ENCODE peak calls at places on chromosomes 13 and 19, in seven cellular contexts. One of them, this sample, is unnamed.

GRCh38 chr19:39817888-39818561 is 15.9 kb downstream of the DYRK1B start:
- DNase-seq in NCI-H1092: no peak
- DNase-seq in DMS153: no peak
- DNase-seq in LHCN-M2: no peak
- DNase-seq in CD4-positive, alpha-beta T cell: no peak
- DNase-seq in activated CD4-positive, alpha-beta T cell treated with anti-CD3 and anti-CD28 coated beads for 1 hour: no peak
- DNase-seq in stimulated activated CD8-positive, alpha-beta memory T cell treated with anti-CD3 and anti-CD28 coated beads, Interleukin-12 subunit alpha, Interleukin-12 subunit beta, amount 100 ng/mL, for 1 hour: no peak
- DNase-seq in this sample: no peak

GRCh38 chr13:84098273-84098672 is 216.0 kb upstream of the SLITRK1 start:
- DNase-seq in LHCN-M2: no peak
- DNase-seq in stimulated activated CD8-positive, alpha-beta memory T cell treated with anti-CD3 and anti-CD28 coated beads, Interleukin-12 subunit alpha, Interleukin-12 subunit beta, amount 100 ng/mL, for 1 hour: no peak
- DNase-seq in DMS153: no peak
- DNase-seq in activated CD4-positive, alpha-beta T cell treated with anti-CD3 and anti-CD28 coated beads for 1 hour: no peak
- DNase-seq in NCI-H1092: no peak
- DNase-seq in CD4-positive, alpha-beta T cell: no peak
- DNase-seq in this sample: no peak

GRCh38 chr19:56162258-56162657 is 13.6 kb upstream of the GALP start:
- DNase-seq in activated CD4-positive, alpha-beta T cell treated with anti-CD3 and anti-CD28 coated beads for 1 hour: no peak
- DNase-seq in stimulated activated CD8-positive, alpha-beta memory T cell treated with anti-CD3 and anti-CD28 coated beads, Interleukin-12 subunit alpha, Interleukin-12 subunit beta, amount 100 ng/mL, for 1 hour: no peak
- DNase-seq in NCI-H1092: no peak
- DNase-seq in LHCN-M2: peak
- DNase-seq in CD4-positive, alpha-beta T cell: no peak
- DNase-seq in DMS153: no peak
- DNase-seq in this sample: no peak

GRCh38 chr13:42110410-42111155 is 62.1 kb downstream of the DGKH start:
- DNase-seq in CD4-positive, alpha-beta T cell: no peak
- DNase-seq in stimulated activated CD8-positive, alpha-beta memory T cell treated with anti-CD3 and anti-CD28 coated beads, Interleukin-12 subunit alpha, Interleukin-12 subunit beta, amount 100 ng/mL, for 1 hour: peak
- DNase-seq in DMS153: peak
- DNase-seq in NCI-H1092: peak
- DNase-seq in LHCN-M2: peak
- DNase-seq in activated CD4-positive, alpha-beta T cell treated with anti-CD3 and anti-CD28 coated beads for 1 hour: no peak
- DNase-seq in this sample: no peak

GRCh38 chr13:45373116-45373606 is 32.2 kb upstream of the TPT1 start:
- DNase-seq in stimulated activated CD8-positive, alpha-beta memory T cell treated with anti-CD3 and anti-CD28 coated beads, Interleukin-12 subunit alpha, Interleukin-12 subunit beta, amount 100 ng/mL, for 1 hour: no peak
- DNase-seq in CD4-positive, alpha-beta T cell: no peak
- DNase-seq in NCI-H1092: no peak
- DNase-seq in LHCN-M2: no peak
- DNase-seq in DMS153: no peak
- DNase-seq in activated CD4-positive, alpha-beta T cell treated with anti-CD3 and anti-CD28 coated beads for 1 hour: no peak
- DNase-seq in this sample: no peak

GRCh38 chr13:113744197-113745000 is 14.6 kb upstream of the TMEM255B start:
- DNase-seq in CD4-positive, alpha-beta T cell: no peak
- DNase-seq in LHCN-M2: no peak
- DNase-seq in DMS153: no peak
- DNase-seq in activated CD4-positive, alpha-beta T cell treated with anti-CD3 and anti-CD28 coated beads for 1 hour: no peak
- DNase-seq in NCI-H1092: no peak
- DNase-seq in stimulated activated CD8-positive, alpha-beta memory T cell treated with anti-CD3 and anti-CD28 coated beads, Interleukin-12 subunit alpha, Interleukin-12 subunit beta, amount 100 ng/mL, for 1 hour: no peak
- DNase-seq in this sample: no peak

GRCh38 chr13:79225487-79226232 is 180.4 kb downstream of the RBM26 start:
- DNase-seq in stimulated activated CD8-positive, alpha-beta memory T cell treated with anti-CD3 and anti-CD28 coated beads, Interleukin-12 subunit alpha, Interleukin-12 subunit beta, amount 100 ng/mL, for 1 hour: no peak
- DNase-seq in activated CD4-positive, alpha-beta T cell treated with anti-CD3 and anti-CD28 coated beads for 1 hour: no peak
- DNase-seq in CD4-positive, alpha-beta T cell: no peak
- DNase-seq in NCI-H1092: no peak
- DNase-seq in DMS153: peak
- DNase-seq in LHCN-M2: peak
- DNase-seq in this sample: no peak

GRCh38 chr19:14342809-14343208 is 38.4 kb upstream of the ADGRE5 start:
- DNase-seq in NCI-H1092: no peak
- DNase-seq in stimulated activated CD8-positive, alpha-beta memory T cell treated with anti-CD3 and anti-CD28 coated beads, Interleukin-12 subunit alpha, Interleukin-12 subunit beta, amount 100 ng/mL, for 1 hour: no peak
- DNase-seq in DMS153: no peak
- DNase-seq in CD4-positive, alpha-beta T cell: no peak
- DNase-seq in LHCN-M2: no peak
- DNase-seq in activated CD4-positive, alpha-beta T cell treated with anti-CD3 and anti-CD28 coated beads for 1 hour: no peak
- DNase-seq in this sample: no peak

GRCh38 chr13:111129465-111130110 is 14.5 kb downstream of the ARHGEF7 start:
- DNase-seq in stimulated activated CD8-positive, alpha-beta memory T cell treated with anti-CD3 and anti-CD28 coated beads, Interleukin-12 subunit alpha, Interleukin-12 subunit beta, amount 100 ng/mL, for 1 hour: no peak
- DNase-seq in LHCN-M2: no peak
- DNase-seq in activated CD4-positive, alpha-beta T cell treated with anti-CD3 and anti-CD28 coated beads for 1 hour: no peak
- DNase-seq in NCI-H1092: no peak
- DNase-seq in CD4-positive, alpha-beta T cell: no peak
- DNase-seq in DMS153: no peak
- DNase-seq in this sample: no peak

GRCh38 chr13:102033316-102033715 is 368.5 kb downstream of the FGF14 start:
- DNase-seq in stimulated activated CD8-positive, alpha-beta memory T cell treated with anti-CD3 and anti-CD28 coated beads, Interleukin-12 subunit alpha, Interleukin-12 subunit beta, amount 100 ng/mL, for 1 hour: no peak
- DNase-seq in LHCN-M2: no peak
- DNase-seq in CD4-positive, alpha-beta T cell: no peak
- DNase-seq in NCI-H1092: no peak
- DNase-seq in DMS153: no peak
- DNase-seq in activated CD4-positive, alpha-beta T cell treated with anti-CD3 and anti-CD28 coated beads for 1 hour: no peak
- DNase-seq in this sample: no peak

GRCh38 chr19:45823182-45823581 is 8.1 kb upstream of the RSPH6A start:
- DNase-seq in DMS153: no peak
- DNase-seq in LHCN-M2: no peak
- DNase-seq in CD4-positive, alpha-beta T cell: no peak
- DNase-seq in stimulated activated CD8-positive, alpha-beta memory T cell treated with anti-CD3 and anti-CD28 coated beads, Interleukin-12 subunit alpha, Interleukin-12 subunit beta, amount 100 ng/mL, for 1 hour: no peak
- DNase-seq in activated CD4-positive, alpha-beta T cell treated with anti-CD3 and anti-CD28 coated beads for 1 hour: no peak
- DNase-seq in NCI-H1092: no peak
- DNase-seq in this sample: no peak

GRCh38 chr19:46297700-46298476 is 1.0 kb downstream of the HIF3A start:
- DNase-seq in activated CD4-positive, alpha-beta T cell treated with anti-CD3 and anti-CD28 coated beads for 1 hour: no peak
- DNase-seq in NCI-H1092: peak
- DNase-seq in DMS153: no peak
- DNase-seq in LHCN-M2: no peak
- DNase-seq in stimulated activated CD8-positive, alpha-beta memory T cell treated with anti-CD3 and anti-CD28 coated beads, Interleukin-12 subunit alpha, Interleukin-12 subunit beta, amount 100 ng/mL, for 1 hour: no peak
- DNase-seq in CD4-positive, alpha-beta T cell: no peak
- DNase-seq in this sample: no peak

GRCh38 chr19:34327851-34328250 is 37.1 kb upstream of the GPI start:
- DNase-seq in NCI-H1092: no peak
- DNase-seq in stimulated activated CD8-positive, alpha-beta memory T cell treated with anti-CD3 and anti-CD28 coated beads, Interleukin-12 subunit alpha, Interleukin-12 subunit beta, amount 100 ng/mL, for 1 hour: no peak
- DNase-seq in LHCN-M2: no peak
- DNase-seq in CD4-positive, alpha-beta T cell: no peak
- DNase-seq in activated CD4-positive, alpha-beta T cell treated with anti-CD3 and anti-CD28 coated beads for 1 hour: no peak
- DNase-seq in DMS153: no peak
- DNase-seq in this sample: no peak

GRCh38 chr13:107192289-107192688 is 624.4 kb upstream of the ARGLU1 start:
- DNase-seq in DMS153: peak
- DNase-seq in stimulated activated CD8-positive, alpha-beta memory T cell treated with anti-CD3 and anti-CD28 coated beads, Interleukin-12 subunit alpha, Interleukin-12 subunit beta, amount 100 ng/mL, for 1 hour: no peak
- DNase-seq in LHCN-M2: no peak
- DNase-seq in NCI-H1092: peak
- DNase-seq in activated CD4-positive, alpha-beta T cell treated with anti-CD3 and anti-CD28 coated beads for 1 hour: no peak
- DNase-seq in CD4-positive, alpha-beta T cell: no peak
- DNase-seq in this sample: no peak